ENCODE peak calls at places on chromosomes 16 and 17, in ten cellular contexts. Z, N, L, J, B, F, H, W, T and E are unnamed samples.

GRCh38 chr17:82662711-82663261 is 14.5 kb upstream of the WDR45B start:
- DNase-seq in J (no peak), Z (no peak), W (no peak), F (no peak), L (no peak), B (no peak), H (no peak), T (no peak), N (no peak), E (no peak)

GRCh38 chr17:43994272-43995149 is 9.9 kb upstream of the NAGS start:
- DNase-seq in Z (no peak), J (peak), L (peak), T (peak), B (peak), H (peak), N (no peak), F (peak), W (peak), E (peak)

GRCh38 chr16:4713663-4714501 is 20.2 kb downstream of the ANKS3 start:
- DNase-seq in N (no peak), H (no peak), L (no peak), W (no peak), Z (no peak), F (no peak), B (no peak), J (no peak), T (no peak), E (no peak)

GRCh38 chr17:76147211-76148014 is 6.4 kb upstream of the FOXJ1 start:
- DNase-seq in B (no peak), N (no peak), T (no peak), L (no peak), J (no peak), H (no peak), Z (no peak), W (no peak), F (no peak), E (no peak)

GRCh38 chr17:40518401-40519088 is 17.1 kb upstream of the TNS4 start:
- DNase-seq in J (peak), W (no peak), L (no peak), B (peak), F (no peak), H (no peak), T (no peak), N (no peak), Z (no peak), E (no peak)

GRCh38 chr16:57711331-57711730 is 16.7 kb downstream of the DRC7 start:
- DNase-seq in W (no peak), F (no peak), B (no peak), N (no peak), Z (no peak), L (no peak), T (no peak), H (peak), J (no peak), E (no peak)

GRCh38 chr17:37327341-37328090 is 48.3 kb upstream of the C17orf78 start:
- DNase-seq in L (no peak), H (no peak), B (no peak), W (no peak), Z (no peak), F (no peak), N (no peak), T (no peak), J (peak), E (no peak)

GRCh38 chr17:2101448-2102257 is 46.8 kb downstream of the HIC1 start:
- DNase-seq in B (peak), Z (peak), N (no peak), F (peak), W (peak), J (no peak), T (no peak), L (no peak), H (peak), E (no peak)

GRCh38 chr16:10123141-10123540 is 59.1 kb downstream of the GRIN2A start:
- DNase-seq in F (no peak), J (no peak), H (no peak), N (no peak), L (no peak), W (no peak), T (no peak), B (no peak), Z (no peak), E (no peak)

GRCh38 chr16:66042341-66042740 is 324.1 kb upstream of the CDH5 start:
- DNase-seq in H (no peak), N (no peak), L (no peak), B (no peak), F (no peak), Z (no peak), T (no peak), W (no peak), J (no peak), E (no peak)

GRCh38 chr17:37025847-37026533 is 77.2 kb downstream of the AATF start:
- DNase-seq in L (no peak), Z (no peak), F (no peak), B (no peak), T (no peak), H (no peak), J (no peak), W (no peak), N (no peak), E (no peak)

GRCh38 chr16:72198021-72198420 is 26.1 kb upstream of the PMFBP1 start:
- DNase-seq in B (no peak), N (peak), H (no peak), T (no peak), L (no peak), J (no peak), Z (no peak), F (no peak), W (no peak), E (peak)

GRCh38 chr17:75338335-75338734 is 49.1 kb upstream of the SLC25A19 start:
- DNase-seq in Z (no peak), N (no peak), L (no peak), F (peak), H (no peak), B (no peak), J (no peak), W (no peak), T (no peak), E (no peak)

GRCh38 chr17:42760652-42761581 is at the start of gene RAMP2:
- DNase-seq in N (no peak), T (peak), J (no peak), W (no peak), Z (no peak), L (no peak), H (peak), F (no peak), B (no peak), E (no peak)

GRCh38 chr17:13583996-13584700 is 17.6 kb downstream of the HS3ST3A1 start:
- DNase-seq in F (no peak), Z (no peak), L (no peak), N (no peak), T (no peak), B (no peak), H (no peak), J (no peak), W (no peak), E (no peak)

GRCh38 chr16:12126091-12126806 is 149.7 kb downstream of the SNX29 start:
- DNase-seq in J (no peak), L (no peak), N (no peak), F (no peak), H (no peak), W (no peak), Z (peak), T (no peak), B (no peak), E (no peak)

GRCh38 chr16:4696905-4697866 is 3.8 kb downstream of the NUDT16L1 start:
- DNase-seq in W (no peak), N (no peak), F (no peak), J (no peak), Z (no peak), T (no peak), H (no peak), B (peak), L (no peak), E (no peak)

GRCh38 chr17:60717814-60718213 is 40.2 kb downstream of the BCAS3 start:
- DNase-seq in Z (no peak), B (no peak), H (no peak), T (no peak), F (no peak), N (no peak), L (no peak), J (no peak), W (no peak), E (no peak)

GRCh38 chr17:43020789-43021738 is 1.1 kb downstream of the VAT1 start:
- DNase-seq in T (peak), N (peak), L (no peak), W (no peak), Z (no peak), B (peak), H (peak), J (peak), F (peak), E (peak)

GRCh38 chr17:21005367-21005766 is 37.4 kb downstream of the USP22 start:
- DNase-seq in Z (no peak), F (no peak), W (no peak), T (no peak), B (no peak), N (no peak), J (no peak), L (no peak), H (no peak), E (no peak)

GRCh38 chr16:23960081-23960499 is 124.3 kb downstream of the PRKCB start:
- DNase-seq in W (no peak), J (no peak), H (no peak), L (no peak), N (no peak), B (no peak), Z (no peak), T (no peak), F (no peak), E (no peak)

GRCh38 chr17:56291226-56291805 is 138.0 kb downstream of the ANKFN1 start:
- DNase-seq in J (no peak), L (no peak), W (no peak), Z (no peak), N (no peak), B (no peak), F (no peak), T (no peak), H (no peak), E (no peak)

GRCh38 chr16:1330260-1330914 is 3.1 kb upstream of the BAIAP3 start:
- DNase-seq in W (no peak), T (no peak), B (no peak), L (peak), F (no peak), N (no peak), Z (no peak), H (no peak), J (peak), E (no peak)

GRCh38 chr17:77800832-77801231 is 157.7 kb upstream of the TNRC6C start:
- DNase-seq in J (no peak), F (no peak), Z (no peak), W (no peak), H (no peak), N (no peak), L (no peak), B (no peak), T (no peak), E (no peak)

GRCh38 chr17:71472809-71473789 is 647.7 kb upstream of the SOX9 start:
- DNase-seq in F (no peak), Z (peak), H (no peak), J (peak), N (no peak), T (no peak), W (no peak), L (peak), B (no peak), E (no peak)

GRCh38 chr17:28901866-28902818 is 737 bp downstream of the DHRS13 start:
- DNase-seq in N (no peak), F (no peak), W (no peak), J (peak), T (peak), Z (no peak), B (no peak), L (peak), H (peak), E (no peak)

GRCh38 chr16:76386784-76387183 is 109.6 kb downstream of the CNTNAP4 start:
- DNase-seq in Z (no peak), N (no peak), W (no peak), T (no peak), H (no peak), B (no peak), J (peak), F (no peak), L (no peak), E (no peak)

GRCh38 chr16:46801428-46802049 is 29.4 kb downstream of the C16orf87 start:
- DNase-seq in Z (no peak), H (no peak), J (peak), L (no peak), N (no peak), W (no peak), B (no peak), F (no peak), T (no peak), E (no peak)

GRCh38 chr16:85592700-85593502 is 20.2 kb upstream of the GSE1 start:
- DNase-seq in T (no peak), L (no peak), H (no peak), B (no peak), W (no peak), J (no peak), F (no peak), N (no peak), Z (no peak), E (no peak)

DNA sequence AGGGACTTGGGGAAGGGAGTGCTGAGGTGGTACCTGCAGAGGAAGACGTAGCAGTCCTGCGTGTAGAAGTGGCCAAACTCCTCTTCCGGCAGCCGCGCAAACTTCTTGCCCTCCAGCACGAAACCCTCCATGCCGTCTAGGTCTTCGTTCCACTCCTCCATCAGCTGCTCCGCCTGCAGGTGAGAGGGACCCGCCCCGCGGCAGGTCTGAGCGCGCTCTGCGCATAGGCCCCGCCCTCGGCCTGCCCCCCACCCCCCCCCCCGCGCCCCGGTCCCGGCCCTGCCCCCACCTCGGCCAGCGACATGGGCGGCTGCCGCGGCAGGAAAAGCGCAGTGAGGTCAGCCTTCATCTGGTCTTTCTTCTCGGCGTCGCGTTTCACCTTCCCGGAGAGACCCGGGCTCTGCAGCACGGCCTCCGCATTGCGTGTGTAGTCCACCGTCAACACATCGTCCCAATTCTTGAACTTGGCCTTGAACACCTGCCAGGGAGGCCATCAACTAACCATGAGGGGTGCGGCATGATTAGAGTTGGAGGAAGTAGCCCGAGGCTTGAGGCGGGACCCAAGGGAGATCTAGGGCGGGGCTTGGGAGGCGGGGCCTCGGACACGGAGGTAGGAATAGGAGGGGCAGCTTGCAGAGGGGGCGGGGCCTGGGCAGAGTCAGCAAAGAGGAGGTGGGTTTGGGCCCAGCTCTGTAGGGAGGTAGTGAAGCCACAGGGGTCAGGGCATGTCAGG is 11.5 kb downstream of the FLII start:
- DNase-seq in B (no peak), W (no peak), N (peak), H (peak), F (peak), T (peak), L (no peak), J (peak), Z (peak), E (no peak)
- H3K27ac ChIP-seq in B (no peak), W (no peak), N (peak), H (peak), F (no peak), T (peak), L (no peak), J (no peak), Z (peak), E (peak)

DNA sequence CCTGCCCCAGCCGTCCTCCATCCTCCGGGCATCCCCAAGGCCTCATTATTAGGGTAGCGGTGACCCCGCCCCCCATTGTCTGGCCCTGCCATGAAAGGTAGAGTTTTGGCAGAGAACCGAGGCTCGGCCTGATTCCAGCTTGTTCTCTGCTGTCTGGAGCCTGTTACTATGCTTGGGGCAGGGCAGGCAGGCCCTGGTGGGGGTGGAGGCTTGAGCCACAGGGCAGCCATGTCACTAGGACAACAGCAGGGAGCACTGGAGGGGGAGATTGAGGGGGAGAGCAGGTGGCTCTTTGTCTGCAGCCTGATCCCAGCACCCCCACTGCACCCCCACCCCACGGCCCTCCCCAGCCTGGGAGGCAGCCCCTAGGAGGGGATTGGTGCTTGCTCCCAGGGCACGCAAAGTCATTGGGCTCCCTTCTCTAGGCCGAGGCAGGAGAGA is 15.4 kb downstream of the RHBDL3 start:
- DNase-seq in Z (no peak), L (no peak), W (no peak), J (no peak), N (no peak), H (peak), F (no peak), T (peak), B (no peak), E (no peak)
- H3K27ac ChIP-seq in Z (no peak), L (no peak), W (no peak), J (peak), N (no peak), H (no peak), F (no peak), T (no peak), B (no peak), E (no peak)

GRCh38 chr16:81526199-81526598 is 81.6 kb downstream of the CMIP start:
- DNase-seq in N (no peak), J (no peak), T (no peak), F (no peak), L (no peak), W (no peak), Z (no peak), B (no peak), H (no peak), E (no peak)

GRCh38 chr16:81523387-81524115 is 78.9 kb downstream of the CMIP start:
- DNase-seq in L (no peak), N (no peak), J (peak), H (peak), F (no peak), Z (peak), B (no peak), T (no peak), W (no peak), E (no peak)

GRCh38 chr16:81526935-81527334 is 82.3 kb downstream of the CMIP start:
- DNase-seq in N (no peak), Z (peak), L (no peak), W (no peak), F (peak), H (no peak), B (no peak), T (peak), J (peak), E (no peak)

GRCh38 chr16:81522141-81522701 is 77.6 kb downstream of the CMIP start:
- DNase-seq in L (no peak), W (peak), J (peak), N (no peak), B (peak), H (no peak), T (no peak), Z (no peak), F (peak), E (no peak)

GRCh38 chr16:81524382-81524781 is 79.8 kb downstream of the CMIP start:
- DNase-seq in H (no peak), J (no peak), N (no peak), L (no peak), W (peak), T (no peak), F (peak), Z (no peak), B (no peak), E (no peak)
- H3K27ac ChIP-seq in H (no peak), J (peak), N (no peak), L (no peak), W (peak), T (no peak), F (peak), Z (peak), B (no peak), E (no peak)

GRCh38 chr16:30069575-30070462 is 4.3 kb downstream of the ALDOA start:
- DNase-seq in T (no peak), F (no peak), L (no peak), H (no peak), B (no peak), W (no peak), N (no peak), Z (no peak), J (no peak), E (no peak)
- H3K27ac ChIP-seq in T (peak), F (peak), L (no peak), H (peak), B (peak), W (peak), N (peak), Z (peak), J (no peak), E (peak)

GRCh38 chr17:18037482-18037881 is 1.5 kb downstream of the ATPAF2 start:
- DNase-seq in N (no peak), H (no peak), W (no peak), Z (no peak), F (no peak), L (no peak), B (peak), T (no peak), J (no peak), E (no peak)

GRCh38 chr17:18040287-18040858 is 1.2 kb downstream of the GID4 start:
- DNase-seq in F (no peak), H (no peak), B (no peak), N (no peak), W (no peak), L (no peak), J (no peak), T (no peak), Z (no peak), E (no peak)

GRCh38 chr17:18038861-18039534 is at the start of the genes ATPAF2 and GID4:
- DNase-seq in J (peak), L (peak), B (peak), N (peak), T (peak), F (peak), Z (peak), H (peak), W (peak), E (peak)

GRCh38 chr17:18039535-18040286 is 503 bp downstream of the GID4 start:
- DNase-seq in B (no peak), N (peak), F (no peak), L (peak), H (peak), Z (no peak), T (peak), J (peak), W (no peak), E (no peak)

DNA sequence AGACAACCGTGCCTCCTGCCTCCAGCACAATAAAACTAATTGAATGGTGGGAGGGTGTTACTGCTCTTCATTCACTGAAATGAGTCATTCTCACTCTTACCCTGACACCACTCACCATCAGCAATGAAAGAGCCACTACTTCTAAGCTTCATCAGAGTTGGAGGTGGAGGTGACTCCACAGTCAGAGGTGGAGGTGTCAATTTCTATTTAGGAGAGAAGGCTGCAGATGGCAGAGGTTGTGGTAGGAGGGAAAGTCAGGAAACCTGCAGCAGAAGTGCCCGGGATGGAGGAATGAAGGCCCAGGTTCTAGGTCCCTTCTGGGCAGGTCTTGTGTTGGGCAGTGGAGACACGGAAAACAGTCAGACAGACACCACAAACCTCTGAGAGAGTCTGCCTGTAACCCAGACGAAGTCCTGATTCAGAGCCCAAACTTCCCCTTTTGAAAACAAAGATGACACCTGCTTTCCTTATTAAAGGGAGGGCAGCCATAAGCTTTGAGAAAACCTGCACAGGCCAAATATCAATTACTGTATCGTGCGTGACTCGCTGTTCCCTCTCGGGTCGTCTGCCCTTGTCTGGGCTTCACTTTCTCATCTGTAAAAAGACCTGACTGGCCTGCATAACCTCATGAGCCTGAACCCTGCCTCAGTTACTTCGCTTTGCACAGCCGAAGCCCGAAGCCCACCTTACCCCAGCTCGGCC is 668 bp downstream of the ATPAF2 start:
- DNase-seq in F (no peak), Z (no peak), J (no peak), B (no peak), H (no peak), T (no peak), L (peak), W (no peak), N (no peak), E (no peak)
- H3K27ac ChIP-seq in F (peak), Z (peak), J (peak), B (peak), H (peak), T (peak), L (peak), W (peak), N (peak), E (peak)

GRCh38 chr16:8626946-8627345 is 5.4 kb downstream of the METTL22 start:
- DNase-seq in H (no peak), T (no peak), B (no peak), L (no peak), N (no peak), Z (no peak), W (no peak), J (no peak), F (no peak), E (no peak)
- H3K27ac ChIP-seq in H (no peak), T (no peak), B (no peak), L (no peak), N (no peak), Z (no peak), W (no peak), J (no peak), F (no peak), E (no peak)